ENCODE peak calls at places on chromosomes 13 and 19, in six cellular contexts. One of them, this sample, is unnamed.

GRCh38 chr19:29866011-29866410 is 54.2 kb downstream of the CCNE1 start:
- DNase-seq in glomerular endothelial cell: no peak
- DNase-seq in stimulated activated CD4-positive, alpha-beta T cell treated with anti-CD3 and anti-CD28 coated beads, Interleukin-1b, Interleukin-23, amount 100 ng/mL, for 1 hour: no peak
- DNase-seq in Caco-2: no peak
- DNase-seq in GM13976: no peak
- DNase-seq in T-cell: no peak
- DNase-seq in this sample: no peak

GRCh38 chr13:99143904-99144303 is 56.8 kb upstream of the UBAC2 start:
- DNase-seq in glomerular endothelial cell: no peak
- DNase-seq in T-cell: no peak
- DNase-seq in Caco-2: no peak
- DNase-seq in stimulated activated CD4-positive, alpha-beta T cell treated with anti-CD3 and anti-CD28 coated beads, Interleukin-1b, Interleukin-23, amount 100 ng/mL, for 1 hour: no peak
- DNase-seq in GM13976: no peak
- DNase-seq in this sample: no peak

GRCh38 chr19:9885077-9885552 is 50.0 kb downstream of the PIN1 start:
- DNase-seq in glomerular endothelial cell: no peak
- DNase-seq in GM13976: no peak
- DNase-seq in T-cell: no peak
- DNase-seq in Caco-2: peak
- DNase-seq in stimulated activated CD4-positive, alpha-beta T cell treated with anti-CD3 and anti-CD28 coated beads, Interleukin-1b, Interleukin-23, amount 100 ng/mL, for 1 hour: no peak
- DNase-seq in this sample: no peak

GRCh38 chr13:41502676-41503075 is 45.3 kb downstream of the RGCC start:
- DNase-seq in glomerular endothelial cell: no peak
- DNase-seq in Caco-2: no peak
- DNase-seq in T-cell: no peak
- DNase-seq in stimulated activated CD4-positive, alpha-beta T cell treated with anti-CD3 and anti-CD28 coated beads, Interleukin-1b, Interleukin-23, amount 100 ng/mL, for 1 hour: no peak
- DNase-seq in GM13976: no peak
- DNase-seq in this sample: no peak

GRCh38 chr19:33734913-33735312 is 61.8 kb upstream of the KCTD15 start:
- DNase-seq in GM13976: no peak
- DNase-seq in glomerular endothelial cell: no peak
- DNase-seq in T-cell: no peak
- DNase-seq in Caco-2: no peak
- DNase-seq in stimulated activated CD4-positive, alpha-beta T cell treated with anti-CD3 and anti-CD28 coated beads, Interleukin-1b, Interleukin-23, amount 100 ng/mL, for 1 hour: no peak
- DNase-seq in this sample: peak

GRCh38 chr19:33345163-33345562 is 28.3 kb upstream of the CEBPG start:
- DNase-seq in stimulated activated CD4-positive, alpha-beta T cell treated with anti-CD3 and anti-CD28 coated beads, Interleukin-1b, Interleukin-23, amount 100 ng/mL, for 1 hour: no peak
- DNase-seq in glomerular endothelial cell: no peak
- DNase-seq in Caco-2: no peak
- DNase-seq in T-cell: no peak
- DNase-seq in GM13976: no peak
- DNase-seq in this sample: no peak

GRCh38 chr19:2247433-2248101 is 1.6 kb upstream of the AMH start:
- DNase-seq in T-cell: no peak
- DNase-seq in stimulated activated CD4-positive, alpha-beta T cell treated with anti-CD3 and anti-CD28 coated beads, Interleukin-1b, Interleukin-23, amount 100 ng/mL, for 1 hour: no peak
- DNase-seq in GM13976: no peak
- DNase-seq in glomerular endothelial cell: no peak
- DNase-seq in Caco-2: no peak
- DNase-seq in this sample: no peak

GRCh38 chr13:45510671-45511070 is 45.9 kb downstream of the COG3 start:
- DNase-seq in GM13976: no peak
- DNase-seq in glomerular endothelial cell: no peak
- DNase-seq in T-cell: no peak
- DNase-seq in stimulated activated CD4-positive, alpha-beta T cell treated with anti-CD3 and anti-CD28 coated beads, Interleukin-1b, Interleukin-23, amount 100 ng/mL, for 1 hour: no peak
- DNase-seq in Caco-2: no peak
- DNase-seq in this sample: no peak

GRCh38 chr19:40907968-40908735 is 26.1 kb upstream of the CYP2A7 start:
- DNase-seq in Caco-2: no peak
- DNase-seq in stimulated activated CD4-positive, alpha-beta T cell treated with anti-CD3 and anti-CD28 coated beads, Interleukin-1b, Interleukin-23, amount 100 ng/mL, for 1 hour: peak
- DNase-seq in GM13976: peak
- DNase-seq in T-cell: peak
- DNase-seq in glomerular endothelial cell: no peak
- DNase-seq in this sample: no peak

GRCh38 chr13:99528547-99528946 is 27.3 kb downstream of the TM9SF2 start:
- DNase-seq in Caco-2: peak
- DNase-seq in T-cell: no peak
- DNase-seq in glomerular endothelial cell: no peak
- DNase-seq in GM13976: peak
- DNase-seq in stimulated activated CD4-positive, alpha-beta T cell treated with anti-CD3 and anti-CD28 coated beads, Interleukin-1b, Interleukin-23, amount 100 ng/mL, for 1 hour: no peak
- DNase-seq in this sample: no peak

GRCh38 chr19:44525721-44526430 is 3.6 kb downstream of the CEACAM20 start:
- DNase-seq in GM13976: no peak
- DNase-seq in Caco-2: no peak
- DNase-seq in stimulated activated CD4-positive, alpha-beta T cell treated with anti-CD3 and anti-CD28 coated beads, Interleukin-1b, Interleukin-23, amount 100 ng/mL, for 1 hour: no peak
- DNase-seq in glomerular endothelial cell: no peak
- DNase-seq in T-cell: no peak
- DNase-seq in this sample: no peak

GRCh38 chr19:47111081-47111589 is 2.4 kb downstream of the ZC3H4 start:
- DNase-seq in glomerular endothelial cell: no peak
- DNase-seq in Caco-2: no peak
- DNase-seq in T-cell: peak
- DNase-seq in stimulated activated CD4-positive, alpha-beta T cell treated with anti-CD3 and anti-CD28 coated beads, Interleukin-1b, Interleukin-23, amount 100 ng/mL, for 1 hour: no peak
- DNase-seq in GM13976: peak
- DNase-seq in this sample: no peak

GRCh38 chr13:47679391-47679790 is 321.7 kb downstream of the SUCLA2 start:
- DNase-seq in GM13976: no peak
- DNase-seq in stimulated activated CD4-positive, alpha-beta T cell treated with anti-CD3 and anti-CD28 coated beads, Interleukin-1b, Interleukin-23, amount 100 ng/mL, for 1 hour: no peak
- DNase-seq in T-cell: no peak
- DNase-seq in Caco-2: no peak
- DNase-seq in glomerular endothelial cell: no peak
- DNase-seq in this sample: no peak

GRCh38 chr13:23715762-23716235 is 145.6 kb downstream of the TNFRSF19 start:
- DNase-seq in stimulated activated CD4-positive, alpha-beta T cell treated with anti-CD3 and anti-CD28 coated beads, Interleukin-1b, Interleukin-23, amount 100 ng/mL, for 1 hour: no peak
- DNase-seq in Caco-2: peak
- DNase-seq in T-cell: no peak
- DNase-seq in glomerular endothelial cell: no peak
- DNase-seq in GM13976: peak
- DNase-seq in this sample: no peak

GRCh38 chr19:12767666-12768065 is 7.7 kb downstream of the HOOK2 start:
- DNase-seq in GM13976: no peak
- DNase-seq in stimulated activated CD4-positive, alpha-beta T cell treated with anti-CD3 and anti-CD28 coated beads, Interleukin-1b, Interleukin-23, amount 100 ng/mL, for 1 hour: no peak
- DNase-seq in Caco-2: no peak
- DNase-seq in glomerular endothelial cell: no peak
- DNase-seq in T-cell: no peak
- DNase-seq in this sample: no peak

GRCh38 chr13:112657850-112658445 is 31.9 kb upstream of the ATP11A start:
- DNase-seq in glomerular endothelial cell: no peak
- DNase-seq in T-cell: no peak
- DNase-seq in GM13976: no peak
- DNase-seq in stimulated activated CD4-positive, alpha-beta T cell treated with anti-CD3 and anti-CD28 coated beads, Interleukin-1b, Interleukin-23, amount 100 ng/mL, for 1 hour: no peak
- DNase-seq in Caco-2: no peak
- DNase-seq in this sample: no peak

GRCh38 chr13:113124211-113125025 is 1.8 kb downstream of the F10 start:
- DNase-seq in glomerular endothelial cell: no peak
- DNase-seq in Caco-2: no peak
- DNase-seq in T-cell: no peak
- DNase-seq in stimulated activated CD4-positive, alpha-beta T cell treated with anti-CD3 and anti-CD28 coated beads, Interleukin-1b, Interleukin-23, amount 100 ng/mL, for 1 hour: no peak
- DNase-seq in GM13976: no peak
- DNase-seq in this sample: no peak

GRCh38 chr13:47117268-47117667 is 220.4 kb upstream of the HTR2A start:
- DNase-seq in stimulated activated CD4-positive, alpha-beta T cell treated with anti-CD3 and anti-CD28 coated beads, Interleukin-1b, Interleukin-23, amount 100 ng/mL, for 1 hour: no peak
- DNase-seq in GM13976: no peak
- DNase-seq in Caco-2: no peak
- DNase-seq in glomerular endothelial cell: no peak
- DNase-seq in T-cell: no peak
- DNase-seq in this sample: no peak

GRCh38 chr19:13833330-13834265 is 38.4 kb downstream of the ZSWIM4 start:
- DNase-seq in glomerular endothelial cell: no peak
- DNase-seq in T-cell: peak
- DNase-seq in Caco-2: peak
- DNase-seq in stimulated activated CD4-positive, alpha-beta T cell treated with anti-CD3 and anti-CD28 coated beads, Interleukin-1b, Interleukin-23, amount 100 ng/mL, for 1 hour: peak
- DNase-seq in GM13976: peak
- DNase-seq in this sample: peak

GRCh38 chr13:44854264-44855060 is 134.8 kb downstream of the NUFIP1 start:
- DNase-seq in Caco-2: peak
- DNase-seq in GM13976: no peak
- DNase-seq in T-cell: no peak
- DNase-seq in stimulated activated CD4-positive, alpha-beta T cell treated with anti-CD3 and anti-CD28 coated beads, Interleukin-1b, Interleukin-23, amount 100 ng/mL, for 1 hour: no peak
- DNase-seq in glomerular endothelial cell: no peak
- DNase-seq in this sample: no peak

GRCh38 chr19:58355215-58355796 is 2.0 kb upstream of the A1BG start:
- DNase-seq in GM13976: no peak
- DNase-seq in glomerular endothelial cell: no peak
- DNase-seq in stimulated activated CD4-positive, alpha-beta T cell treated with anti-CD3 and anti-CD28 coated beads, Interleukin-1b, Interleukin-23, amount 100 ng/mL, for 1 hour: no peak
- DNase-seq in Caco-2: no peak
- DNase-seq in T-cell: no peak
- DNase-seq in this sample: no peak

GRCh38 chr19:30681162-30681996 is 309.2 kb downstream of the ZNF536 start:
- DNase-seq in glomerular endothelial cell: no peak
- DNase-seq in GM13976: no peak
- DNase-seq in stimulated activated CD4-positive, alpha-beta T cell treated with anti-CD3 and anti-CD28 coated beads, Interleukin-1b, Interleukin-23, amount 100 ng/mL, for 1 hour: no peak
- DNase-seq in Caco-2: no peak
- DNase-seq in T-cell: no peak
- DNase-seq in this sample: no peak

GRCh38 chr19:49491804-49492572 is 4.2 kb upstream of the RPS11 start:
- DNase-seq in glomerular endothelial cell: no peak
- DNase-seq in Caco-2: no peak
- DNase-seq in T-cell: no peak
- DNase-seq in GM13976: no peak
- DNase-seq in stimulated activated CD4-positive, alpha-beta T cell treated with anti-CD3 and anti-CD28 coated beads, Interleukin-1b, Interleukin-23, amount 100 ng/mL, for 1 hour: no peak
- DNase-seq in this sample: no peak

GRCh38 chr19:41945135-41945766 is 13.9 kb downstream of the RABAC1 start:
- DNase-seq in Caco-2: no peak
- DNase-seq in glomerular endothelial cell: no peak
- DNase-seq in GM13976: peak
- DNase-seq in T-cell: peak
- DNase-seq in stimulated activated CD4-positive, alpha-beta T cell treated with anti-CD3 and anti-CD28 coated beads, Interleukin-1b, Interleukin-23, amount 100 ng/mL, for 1 hour: peak
- DNase-seq in this sample: no peak

GRCh38 chr19:14107581-14108461 is 9.7 kb downstream of the PRKACA start:
- DNase-seq in glomerular endothelial cell: peak
- DNase-seq in T-cell: no peak
- DNase-seq in stimulated activated CD4-positive, alpha-beta T cell treated with anti-CD3 and anti-CD28 coated beads, Interleukin-1b, Interleukin-23, amount 100 ng/mL, for 1 hour: no peak
- DNase-seq in GM13976: no peak
- DNase-seq in Caco-2: no peak
- DNase-seq in this sample: no peak

GRCh38 chr19:3507371-3508120 is 1.4 kb downstream of the FZR1 start:
- DNase-seq in stimulated activated CD4-positive, alpha-beta T cell treated with anti-CD3 and anti-CD28 coated beads, Interleukin-1b, Interleukin-23, amount 100 ng/mL, for 1 hour: peak
- DNase-seq in T-cell: no peak
- DNase-seq in Caco-2: no peak
- DNase-seq in GM13976: no peak
- DNase-seq in glomerular endothelial cell: no peak
- DNase-seq in this sample: no peak

GRCh38 chr13:78875792-78876580 is 217.0 kb upstream of the OBI1 start:
- DNase-seq in Caco-2: peak
- DNase-seq in stimulated activated CD4-positive, alpha-beta T cell treated with anti-CD3 and anti-CD28 coated beads, Interleukin-1b, Interleukin-23, amount 100 ng/mL, for 1 hour: no peak
- DNase-seq in T-cell: no peak
- DNase-seq in glomerular endothelial cell: no peak
- DNase-seq in GM13976: peak
- DNase-seq in this sample: no peak

GRCh38 chr13:77374786-77375185 is 47.9 kb upstream of the MYCBP2 start:
- DNase-seq in Caco-2: no peak
- DNase-seq in stimulated activated CD4-positive, alpha-beta T cell treated with anti-CD3 and anti-CD28 coated beads, Interleukin-1b, Interleukin-23, amount 100 ng/mL, for 1 hour: no peak
- DNase-seq in GM13976: no peak
- DNase-seq in T-cell: no peak
- DNase-seq in glomerular endothelial cell: no peak
- DNase-seq in this sample: peak

GRCh38 chr19:31152906-31153305 is 196.3 kb downstream of the TSHZ3 start:
- DNase-seq in stimulated activated CD4-positive, alpha-beta T cell treated with anti-CD3 and anti-CD28 coated beads, Interleukin-1b, Interleukin-23, amount 100 ng/mL, for 1 hour: no peak
- DNase-seq in Caco-2: no peak
- DNase-seq in T-cell: no peak
- DNase-seq in glomerular endothelial cell: no peak
- DNase-seq in GM13976: no peak
- DNase-seq in this sample: no peak

GRCh38 chr19:18274776-18275356 is 614 bp upstream of the IQCN start:
- DNase-seq in stimulated activated CD4-positive, alpha-beta T cell treated with anti-CD3 and anti-CD28 coated beads, Interleukin-1b, Interleukin-23, amount 100 ng/mL, for 1 hour: no peak
- DNase-seq in GM13976: no peak
- DNase-seq in T-cell: no peak
- DNase-seq in Caco-2: peak
- DNase-seq in glomerular endothelial cell: no peak
- DNase-seq in this sample: peak

GRCh38 chr13:107864543-107865460 is 350.5 kb downstream of the LIG4 start:
- DNase-seq in GM13976: peak
- DNase-seq in Caco-2: peak
- DNase-seq in glomerular endothelial cell: peak
- DNase-seq in stimulated activated CD4-positive, alpha-beta T cell treated with anti-CD3 and anti-CD28 coated beads, Interleukin-1b, Interleukin-23, amount 100 ng/mL, for 1 hour: no peak
- DNase-seq in T-cell: no peak
- DNase-seq in this sample: no peak

GRCh38 chr13:43359536-43359935 is 336.1 kb downstream of the DNAJC15 start:
- DNase-seq in stimulated activated CD4-positive, alpha-beta T cell treated with anti-CD3 and anti-CD28 coated beads, Interleukin-1b, Interleukin-23, amount 100 ng/mL, for 1 hour: no peak
- DNase-seq in glomerular endothelial cell: no peak
- DNase-seq in GM13976: no peak
- DNase-seq in T-cell: no peak
- DNase-seq in Caco-2: no peak
- DNase-seq in this sample: no peak

This sample was measured in C1 segment of cervical spinal cord.